ENCODE peak calls at places on chromosome 12, in six cellular contexts. U is HepG2, G is GM12892, C is K562, Y is GM12878, E is H1. A is an unnamed sample.

GRCh38 chr12:117832459-117833457 is 136.0 kb downstream of the KSR2 start:
- DNase-seq in U (no peak), G (no peak), C (no peak), Y (no peak), E (no peak), A (no peak)

GRCh38 chr12:89040146-89040964 is 311.9 kb downstream of the DUSP6 start:
- DNase-seq in U (no peak), G (peak), C (no peak), Y (no peak), E (no peak), A (peak)

GRCh38 chr12:49069507-49070346 is at the start of gene RHEBL1:
- DNase-seq in U (peak), G (peak), C (peak), Y (peak), E (peak), A (peak)

GRCh38 chr12:24719293-24719721 is 229.6 kb downstream of the BCAT1 start:
- DNase-seq in U (no peak), G (no peak), C (no peak), Y (no peak), E (no peak), A (no peak)

GRCh38 chr12:8780389-8780788 is 42.0 kb upstream of the A2ML1 start:
- DNase-seq in U (peak), G (no peak), C (peak), Y (no peak), E (no peak), A (no peak)

GRCh38 chr12:59940676-59941342 is 345.0 kb downstream of the SLC16A7 start:
- DNase-seq in U (peak), G (no peak), C (no peak), Y (no peak), E (no peak), A (no peak)

GRCh38 chr12:116303929-116304328 is 26.4 kb upstream of the MED13L start:
- DNase-seq in U (no peak), G (no peak), C (no peak), Y (no peak), E (no peak), A (no peak)

GRCh38 chr12:124157416-124157815 is 137.5 kb upstream of the RFLNA start:
- DNase-seq in U (no peak), G (no peak), C (no peak), Y (no peak), E (no peak), A (no peak)

DNA sequence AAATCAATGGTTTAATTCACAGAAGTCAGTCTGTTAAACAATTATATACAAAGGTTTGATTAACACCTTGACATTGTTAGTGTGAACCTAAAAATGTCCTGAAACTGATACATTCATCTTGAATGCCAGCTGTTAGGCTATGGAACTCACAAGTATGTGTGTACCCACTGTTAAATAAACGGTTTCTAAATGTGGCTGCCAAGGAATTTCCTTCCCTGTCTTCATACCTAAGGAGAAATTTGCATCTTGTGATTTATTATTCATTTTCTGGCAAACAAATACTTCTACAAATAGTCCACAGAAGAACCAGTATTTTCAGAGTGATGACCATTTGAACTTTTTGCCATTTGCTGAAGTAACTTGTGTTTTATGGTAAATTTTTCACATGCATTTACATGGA is 118.3 kb downstream of the KICS2 start:
- DNase-seq in U (no peak), G (no peak), C (no peak), Y (no peak), E (no peak), A (no peak)
- TF ChIP-seq POLR2AphosphoS5 in U (no peak), G (no peak), C (no peak), Y (no peak), E (no peak), A (no peak)

GRCh38 chr12:76029982-76030377 is 1.6 kb downstream of the PHLDA1 start:
- DNase-seq in U (no peak), G (no peak), C (no peak), Y (no peak), E (no peak), A (no peak)
- TF ChIP-seq POLR2A in U (no peak), G (no peak), C (no peak), Y (no peak), E (no peak), A (no peak)

GRCh38 chr12:5200276-5201087 is 156.8 kb downstream of the KCNA5 start:
- DNase-seq in U (peak), G (peak), C (peak), Y (no peak), E (peak), A (peak)
- TF ChIP-seq TAF1 in U (no peak), G (no peak), C (no peak), Y (no peak), E (no peak), A (no peak)

GRCh38 chr12:27710592-27711311 is at the start of gene MRPS35:
- DNase-seq in U (peak), G (peak), C (peak), Y (peak), E (peak), A (peak)
- TF ChIP-seq POLR2AphosphoS5 in U (peak), G (peak), C (peak), Y (peak), E (peak), A (peak)

GRCh38 chr12:42790761-42791151 is 201.2 kb upstream of the PRICKLE1 start:
- DNase-seq in U (no peak), G (no peak), C (peak), Y (no peak), E (no peak), A (no peak)
- TF ChIP-seq POLR2A in U (no peak), G (no peak), C (no peak), Y (no peak), E (no peak), A (no peak)

DNA sequence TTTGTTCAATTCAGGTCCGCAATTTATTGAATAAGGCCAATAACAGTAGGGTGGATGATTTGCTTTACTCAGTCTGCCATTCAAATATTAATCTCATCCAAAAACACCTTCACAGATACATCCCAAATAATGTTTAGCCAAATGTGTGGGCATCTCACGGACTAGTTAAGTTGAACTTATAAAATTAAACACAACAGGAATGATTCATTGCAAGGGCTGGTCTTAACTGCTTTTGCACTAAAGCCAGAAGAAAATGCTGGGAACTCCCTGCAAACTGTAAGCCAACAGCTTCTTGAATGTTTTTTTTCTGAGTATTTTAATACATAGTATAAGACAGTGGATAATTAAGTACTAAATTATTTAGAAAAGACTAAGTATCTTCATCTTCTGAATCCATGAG is 197.3 kb upstream of the GARIN6 start:
- DNase-seq in U (no peak), G (no peak), C (no peak), Y (no peak), E (no peak), A (no peak)
- TF ChIP-seq TAF1 in U (no peak), G (no peak), C (no peak), Y (no peak), E (no peak), A (no peak)

GRCh38 chr12:81010641-81011040 is 67.2 kb upstream of the ACSS3 start:
- DNase-seq in U (no peak), G (no peak), C (no peak), Y (no peak), E (no peak), A (no peak)

GRCh38 chr12:81000831-81001230 is 63.1 kb upstream of the LIN7A start:
- DNase-seq in U (no peak), G (no peak), C (no peak), Y (no peak), E (no peak), A (no peak)

DNA sequence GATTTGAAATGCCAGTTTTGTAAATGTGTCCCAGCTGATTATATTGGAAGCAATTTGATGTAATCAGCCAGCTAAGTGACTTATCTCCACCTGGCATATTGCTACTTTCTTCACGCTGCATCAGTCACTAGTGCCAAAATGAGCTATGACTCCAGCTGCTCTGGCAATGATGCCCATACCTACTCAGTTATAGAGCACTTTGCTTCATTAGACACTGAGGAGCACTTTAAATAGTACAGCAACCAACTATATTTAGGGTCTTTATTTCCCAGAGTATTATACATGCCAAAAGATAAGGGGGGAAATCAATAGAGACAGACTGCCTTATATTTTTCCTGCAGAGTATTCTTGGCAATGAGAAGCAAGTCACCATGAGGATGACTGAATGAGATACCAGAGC is 67.9 kb upstream of the LIN7A start:
- DNase-seq in U (no peak), G (no peak), C (no peak), Y (no peak), E (no peak), A (no peak)
- TF ChIP-seq POLR2AphosphoS5 in U (no peak), G (no peak), C (no peak), Y (no peak), E (no peak), A (no peak)

DNA sequence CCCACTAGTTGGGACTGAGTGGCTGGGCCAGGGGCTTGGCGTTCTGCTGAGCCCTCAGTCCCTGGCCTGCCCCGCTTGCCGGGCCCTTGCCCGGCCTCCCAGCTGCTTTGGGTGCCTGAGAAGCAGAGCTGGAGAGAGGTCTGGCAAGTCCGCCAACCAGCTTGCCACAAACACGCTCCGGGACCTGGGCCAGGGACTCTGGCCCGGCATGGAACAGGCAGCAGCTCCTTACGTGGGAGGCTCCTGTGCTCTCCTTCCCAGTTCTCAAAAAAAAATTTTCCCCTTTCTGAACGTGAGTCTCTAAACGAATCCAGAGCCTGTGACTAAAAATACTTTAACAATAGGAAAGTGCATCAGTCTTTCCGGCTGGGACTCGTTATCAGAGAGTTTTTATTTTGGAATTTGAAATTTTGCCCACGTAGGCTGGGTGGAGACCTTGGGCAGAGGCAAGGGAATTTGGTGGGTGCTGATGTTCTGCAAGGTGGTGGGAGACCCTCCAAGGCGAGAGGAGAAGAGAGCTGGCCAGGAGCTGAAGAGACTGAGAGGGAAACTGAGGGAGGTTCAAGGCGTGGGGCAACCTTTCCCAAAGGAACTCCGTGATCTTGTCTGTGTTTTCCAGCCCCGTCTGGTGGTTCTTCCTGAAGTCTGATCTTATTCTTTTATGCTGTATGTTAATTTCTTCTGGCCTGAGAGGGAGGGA is 6.8 kb upstream of the NR4A1 start:
- DNase-seq in U (no peak), G (no peak), C (no peak), Y (no peak), E (no peak), A (no peak)
- TF ChIP-seq POLR2A in U (no peak), G (no peak), C (no peak), Y (no peak), E (no peak), A (no peak)

GRCh38 chr12:30996255-30996654 is 69.7 kb downstream of the TSPAN11 start:
- DNase-seq in U (no peak), G (no peak), C (no peak), Y (no peak), E (no peak), A (no peak)
- TF ChIP-seq TAF1 in U (no peak), G (no peak), C (no peak), Y (no peak), E (no peak), A (no peak)

DNA sequence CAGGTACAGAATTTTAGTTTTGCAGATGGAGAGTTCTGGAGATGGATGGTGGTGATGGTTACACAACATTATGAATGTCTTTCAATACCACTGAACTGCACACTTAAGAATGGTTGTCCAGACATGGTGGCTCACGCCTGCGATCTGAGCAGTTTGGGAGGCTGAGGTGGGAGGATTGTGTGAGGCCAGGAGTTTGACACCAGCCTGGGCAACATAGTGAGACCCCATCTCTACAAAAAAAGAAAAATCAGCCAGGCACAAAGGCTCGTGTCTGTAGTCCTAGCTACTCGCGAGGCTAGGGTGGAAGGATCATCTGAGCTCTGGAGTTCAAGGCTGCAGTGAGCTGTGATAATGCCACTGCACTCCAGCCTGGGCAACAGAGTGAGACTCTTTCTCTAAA is 8.1 kb upstream of the USP30 start:
- DNase-seq in U (no peak), G (no peak), C (no peak), Y (no peak), E (peak), A (no peak)
- TF ChIP-seq POLR2AphosphoS5 in U (no peak), G (no peak), C (no peak), Y (no peak), E (no peak), A (no peak)

A was measured in GM12891.